ENCODE peak calls at places on chromosomes 3 and 15, in seven cellular contexts. One of them, this sample, is unnamed.

GRCh38 chr15:78065284-78065872 is 12.1 kb downstream of the TBC1D2B start:
- DNase-seq in transverse colon: peak
- DNase-seq in A549: no peak
- DNase-seq in SK-N-SH: no peak
- DNase-seq in tibial nerve: peak
- DNase-seq in HepG2: peak
- DNase-seq in upper lobe of left lung: peak
- DNase-seq in this sample: peak

GRCh38 chr15:73366766-73367623 is 1.8 kb downstream of the HCN4 start:
- DNase-seq in transverse colon: no peak
- DNase-seq in A549: no peak
- DNase-seq in SK-N-SH: peak
- DNase-seq in tibial nerve: no peak
- DNase-seq in HepG2: no peak
- DNase-seq in upper lobe of left lung: no peak
- DNase-seq in this sample: no peak

GRCh38 chr3:21158801-21159564 is 592.0 kb downstream of the ZNF385D start:
- DNase-seq in transverse colon: no peak
- DNase-seq in A549: no peak
- DNase-seq in SK-N-SH: no peak
- DNase-seq in tibial nerve: no peak
- DNase-seq in HepG2: no peak
- DNase-seq in upper lobe of left lung: no peak
- DNase-seq in this sample: no peak

GRCh38 chr3:127131625-127132170 is 61.2 kb upstream of the PRR23E start:
- DNase-seq in transverse colon: no peak
- DNase-seq in A549: no peak
- DNase-seq in SK-N-SH: no peak
- DNase-seq in tibial nerve: no peak
- DNase-seq in HepG2: no peak
- DNase-seq in upper lobe of left lung: no peak
- DNase-seq in this sample: peak

GRCh38 chr15:63156708-63157065 is 590 bp downstream of the RPS27L start:
- DNase-seq in transverse colon: peak
- DNase-seq in A549: peak
- DNase-seq in SK-N-SH: peak
- DNase-seq in tibial nerve: no peak
- DNase-seq in HepG2: peak
- DNase-seq in upper lobe of left lung: peak
- DNase-seq in this sample: no peak

GRCh38 chr15:39260791-39261190 is 320.1 kb upstream of the THBS1 start:
- DNase-seq in transverse colon: no peak
- DNase-seq in A549: no peak
- DNase-seq in SK-N-SH: no peak
- DNase-seq in tibial nerve: no peak
- DNase-seq in HepG2: no peak
- DNase-seq in upper lobe of left lung: no peak
- DNase-seq in this sample: no peak

GRCh38 chr3:5058463-5058862 is 63.6 kb upstream of the ARL8B start:
- DNase-seq in transverse colon: no peak
- DNase-seq in A549: peak
- DNase-seq in SK-N-SH: no peak
- DNase-seq in tibial nerve: no peak
- DNase-seq in HepG2: no peak
- DNase-seq in upper lobe of left lung: no peak
- DNase-seq in this sample: no peak

GRCh38 chr3:140091143-140091542 is 156.2 kb downstream of the CLSTN2 start:
- DNase-seq in transverse colon: no peak
- DNase-seq in A549: no peak
- DNase-seq in SK-N-SH: no peak
- DNase-seq in tibial nerve: no peak
- DNase-seq in HepG2: no peak
- DNase-seq in upper lobe of left lung: no peak
- DNase-seq in this sample: no peak

GRCh38 chr3:177281292-177281942 is 84.1 kb upstream of the TBL1XR1 start:
- DNase-seq in transverse colon: no peak
- DNase-seq in A549: no peak
- DNase-seq in SK-N-SH: no peak
- DNase-seq in tibial nerve: no peak
- DNase-seq in HepG2: no peak
- DNase-seq in upper lobe of left lung: peak
- DNase-seq in this sample: no peak

GRCh38 chr15:90063733-90064247 is 38.5 kb downstream of the IDH2 start:
- DNase-seq in transverse colon: peak
- DNase-seq in A549: no peak
- DNase-seq in SK-N-SH: no peak
- DNase-seq in tibial nerve: no peak
- DNase-seq in HepG2: no peak
- DNase-seq in upper lobe of left lung: peak
- DNase-seq in this sample: no peak

GRCh38 chr3:197795200-197795599 is 4.1 kb downstream of the LRCH3 start:
- DNase-seq in transverse colon: no peak
- DNase-seq in A549: peak
- DNase-seq in SK-N-SH: no peak
- DNase-seq in tibial nerve: no peak
- DNase-seq in HepG2: peak
- DNase-seq in upper lobe of left lung: no peak
- DNase-seq in this sample: no peak

GRCh38 chr3:112143689-112144088 is 10.6 kb upstream of the GCSAM start:
- DNase-seq in transverse colon: no peak
- DNase-seq in A549: no peak
- DNase-seq in SK-N-SH: no peak
- DNase-seq in tibial nerve: no peak
- DNase-seq in HepG2: no peak
- DNase-seq in upper lobe of left lung: no peak
- DNase-seq in this sample: no peak

GRCh38 chr3:94904275-94904674 is 841.4 kb downstream of the NSUN3 start:
- DNase-seq in transverse colon: no peak
- DNase-seq in A549: no peak
- DNase-seq in SK-N-SH: no peak
- DNase-seq in tibial nerve: no peak
- DNase-seq in HepG2: no peak
- DNase-seq in upper lobe of left lung: no peak
- DNase-seq in this sample: no peak

GRCh38 chr15:70589221-70589620 is 174.1 kb downstream of the UACA start:
- DNase-seq in transverse colon: no peak
- DNase-seq in A549: no peak
- DNase-seq in SK-N-SH: no peak
- DNase-seq in tibial nerve: no peak
- DNase-seq in HepG2: no peak
- DNase-seq in upper lobe of left lung: no peak
- DNase-seq in this sample: no peak

GRCh38 chr15:42070966-42071350 is 23.4 kb downstream of the PLA2G4D start:
- DNase-seq in transverse colon: no peak
- DNase-seq in A549: no peak
- DNase-seq in SK-N-SH: no peak
- DNase-seq in tibial nerve: no peak
- DNase-seq in HepG2: no peak
- DNase-seq in upper lobe of left lung: peak
- DNase-seq in this sample: no peak

GRCh38 chr15:39066677-39067076 is 502.1 kb upstream of the RASGRP1 start:
- DNase-seq in transverse colon: no peak
- DNase-seq in A549: no peak
- DNase-seq in SK-N-SH: no peak
- DNase-seq in tibial nerve: no peak
- DNase-seq in HepG2: no peak
- DNase-seq in upper lobe of left lung: no peak
- DNase-seq in this sample: no peak

DNA sequence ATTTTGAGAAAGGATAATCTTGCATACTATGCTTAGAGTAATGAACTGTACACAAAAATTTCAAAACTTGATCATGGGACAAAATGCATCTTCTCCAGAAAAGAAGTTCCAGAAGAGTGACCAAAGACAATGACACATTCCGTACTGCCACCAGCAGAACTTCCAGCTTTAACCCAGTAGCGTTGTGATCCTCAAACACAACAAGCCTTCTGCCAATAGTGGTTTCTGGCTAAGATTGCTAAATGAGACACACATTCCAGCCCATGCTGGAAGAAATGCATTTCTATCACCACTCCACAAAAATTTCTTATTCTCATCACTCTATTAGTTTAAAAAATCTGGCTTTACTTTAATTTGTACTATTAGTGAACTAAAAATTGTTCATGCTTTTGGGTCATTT is 334.9 kb downstream of the TBC1D5 start:
- DNase-seq in transverse colon: no peak
- DNase-seq in A549: no peak
- DNase-seq in SK-N-SH: no peak
- DNase-seq in tibial nerve: no peak
- DNase-seq in HepG2: no peak
- DNase-seq in upper lobe of left lung: no peak
- DNase-seq in this sample: no peak
- TF ChIP-seq EP300 in transverse colon: no peak
- TF ChIP-seq EP300 in A549: no peak
- TF ChIP-seq EP300 in SK-N-SH: no peak
- TF ChIP-seq EP300 in tibial nerve: no peak
- TF ChIP-seq EP300 in HepG2: no peak
- TF ChIP-seq EP300 in upper lobe of left lung: no peak
- TF ChIP-seq EP300 in this sample: no peak

GRCh38 chr3:541328-541727 is 344.8 kb downstream of the CHL1 start:
- DNase-seq in transverse colon: no peak
- DNase-seq in A549: no peak
- DNase-seq in SK-N-SH: no peak
- DNase-seq in tibial nerve: no peak
- DNase-seq in HepG2: no peak
- DNase-seq in upper lobe of left lung: no peak
- DNase-seq in this sample: no peak
- TF ChIP-seq EP300 in transverse colon: no peak
- TF ChIP-seq EP300 in A549: no peak
- TF ChIP-seq EP300 in SK-N-SH: no peak
- TF ChIP-seq EP300 in tibial nerve: no peak
- TF ChIP-seq EP300 in HepG2: no peak
- TF ChIP-seq EP300 in upper lobe of left lung: no peak
- TF ChIP-seq EP300 in this sample: no peak

GRCh38 chr3:152720941-152721718 is 113.8 kb upstream of the P2RY1 start:
- DNase-seq in transverse colon: no peak
- DNase-seq in A549: no peak
- DNase-seq in SK-N-SH: no peak
- DNase-seq in tibial nerve: no peak
- DNase-seq in HepG2: no peak
- DNase-seq in upper lobe of left lung: no peak
- DNase-seq in this sample: no peak
- TF ChIP-seq EP300 in transverse colon: no peak
- TF ChIP-seq EP300 in A549: no peak
- TF ChIP-seq EP300 in SK-N-SH: no peak
- TF ChIP-seq EP300 in tibial nerve: no peak
- TF ChIP-seq EP300 in HepG2: no peak
- TF ChIP-seq EP300 in upper lobe of left lung: no peak
- TF ChIP-seq EP300 in this sample: no peak

GRCh38 chr15:96838088-96838487 is 507.6 kb downstream of the NR2F2 start:
- DNase-seq in transverse colon: no peak
- DNase-seq in A549: no peak
- DNase-seq in SK-N-SH: no peak
- DNase-seq in tibial nerve: no peak
- DNase-seq in HepG2: no peak
- DNase-seq in upper lobe of left lung: no peak
- DNase-seq in this sample: no peak
- TF ChIP-seq EP300 in transverse colon: no peak
- TF ChIP-seq EP300 in A549: no peak
- TF ChIP-seq EP300 in SK-N-SH: no peak
- TF ChIP-seq EP300 in tibial nerve: no peak
- TF ChIP-seq EP300 in HepG2: no peak
- TF ChIP-seq EP300 in upper lobe of left lung: no peak
- TF ChIP-seq EP300 in this sample: no peak